ENCODE peak calls at places on chromosomes 13 and 19, in four cellular contexts. One of them, this sample, is unnamed.

GRCh38 chr13:38228322-38228721 is 121.3 kb upstream of the UFM1 start:
- DNase-seq in AML-193: no peak
- DNase-seq in neural progenitor cell: no peak
- DNase-seq in activated gamma-delta T cell: no peak
- DNase-seq in this sample: no peak

GRCh38 chr13:48144413-48145035 is 49.6 kb upstream of the MED4 start:
- DNase-seq in activated gamma-delta T cell: no peak
- DNase-seq in neural progenitor cell: no peak
- DNase-seq in AML-193: peak
- DNase-seq in this sample: no peak

GRCh38 chr19:50415661-50416033 is 3.1 kb upstream of the SPIB start:
- DNase-seq in activated gamma-delta T cell: no peak
- DNase-seq in neural progenitor cell: no peak
- DNase-seq in AML-193: no peak
- DNase-seq in this sample: no peak

GRCh38 chr19:7868671-7869452 is 5.3 kb downstream of the PRR36 start:
- DNase-seq in activated gamma-delta T cell: peak
- DNase-seq in AML-193: peak
- DNase-seq in neural progenitor cell: peak
- DNase-seq in this sample: peak

GRCh38 chr19:48997972-48998371 is 4.3 kb downstream of the RUVBL2 start:
- DNase-seq in activated gamma-delta T cell: no peak
- DNase-seq in AML-193: peak
- DNase-seq in neural progenitor cell: peak
- DNase-seq in this sample: peak

GRCh38 chr13:113275387-113275786 is 21.7 kb upstream of the LAMP1 start:
- DNase-seq in AML-193: peak
- DNase-seq in neural progenitor cell: peak
- DNase-seq in activated gamma-delta T cell: no peak
- DNase-seq in this sample: peak

GRCh38 chr13:25860862-25861261 is 191.0 kb downstream of the SHISA2 start:
- DNase-seq in AML-193: no peak
- DNase-seq in activated gamma-delta T cell: no peak
- DNase-seq in neural progenitor cell: no peak
- DNase-seq in this sample: no peak

GRCh38 chr19:6476896-6477431 is 4.6 kb downstream of the DENND1C start:
- DNase-seq in neural progenitor cell: peak
- DNase-seq in activated gamma-delta T cell: no peak
- DNase-seq in AML-193: no peak
- DNase-seq in this sample: no peak

GRCh38 chr13:97327521-97328221 is 105.5 kb downstream of the MBNL2 start:
- DNase-seq in AML-193: no peak
- DNase-seq in neural progenitor cell: no peak
- DNase-seq in activated gamma-delta T cell: no peak
- DNase-seq in this sample: no peak

GRCh38 chr13:99969934-99970760 is 1.4 kb downstream of the ZIC5 start:
- DNase-seq in activated gamma-delta T cell: peak
- DNase-seq in AML-193: no peak
- DNase-seq in neural progenitor cell: peak
- DNase-seq in this sample: peak

GRCh38 chr13:85772379-85772778 is 26.8 kb downstream of the SLITRK6 start:
- DNase-seq in activated gamma-delta T cell: no peak
- DNase-seq in neural progenitor cell: no peak
- DNase-seq in AML-193: no peak
- DNase-seq in this sample: no peak

GRCh38 chr19:54191671-54192453 is 754 bp downstream of the TSEN34 start:
- DNase-seq in neural progenitor cell: no peak
- DNase-seq in AML-193: no peak
- DNase-seq in activated gamma-delta T cell: no peak
- DNase-seq in this sample: no peak

GRCh38 chr13:34258646-34259386 is 440.9 kb downstream of the RFC3 start:
- DNase-seq in activated gamma-delta T cell: no peak
- DNase-seq in AML-193: no peak
- DNase-seq in neural progenitor cell: no peak
- DNase-seq in this sample: no peak

GRCh38 chr13:98927954-98928927 is 49.6 kb downstream of the DOCK9 start:
- DNase-seq in neural progenitor cell: no peak
- DNase-seq in AML-193: no peak
- DNase-seq in activated gamma-delta T cell: no peak
- DNase-seq in this sample: no peak

GRCh38 chr13:26698392-26699196 is 62.0 kb downstream of the GPR12 start:
- DNase-seq in activated gamma-delta T cell: no peak
- DNase-seq in neural progenitor cell: peak
- DNase-seq in AML-193: peak
- DNase-seq in this sample: peak

GRCh38 chr13:23889598-23890224 is 511 bp upstream of the MIPEP start:
- DNase-seq in neural progenitor cell: peak
- DNase-seq in AML-193: peak
- DNase-seq in activated gamma-delta T cell: no peak
- DNase-seq in this sample: no peak

GRCh38 chr19:50250450-50251136 is 47.2 kb downstream of the MYH14 start:
- DNase-seq in activated gamma-delta T cell: no peak
- DNase-seq in AML-193: no peak
- DNase-seq in neural progenitor cell: no peak
- DNase-seq in this sample: no peak

GRCh38 chr19:54654447-54655321 is 8.1 kb upstream of the LILRB4 start:
- DNase-seq in neural progenitor cell: no peak
- DNase-seq in activated gamma-delta T cell: no peak
- DNase-seq in AML-193: no peak
- DNase-seq in this sample: no peak

GRCh38 chr13:67063036-67063435 is 167.1 kb downstream of the PCDH9 start:
- DNase-seq in activated gamma-delta T cell: no peak
- DNase-seq in AML-193: no peak
- DNase-seq in neural progenitor cell: no peak
- DNase-seq in this sample: no peak

GRCh38 chr13:68078874-68079273 is 848.7 kb upstream of the PCDH9 start:
- DNase-seq in neural progenitor cell: no peak
- DNase-seq in AML-193: no peak
- DNase-seq in activated gamma-delta T cell: no peak
- DNase-seq in this sample: no peak

GRCh38 chr13:46572758-46573384 is 19.9 kb downstream of the LRCH1 start:
- DNase-seq in activated gamma-delta T cell: no peak
- DNase-seq in neural progenitor cell: no peak
- DNase-seq in AML-193: no peak
- DNase-seq in this sample: no peak

GRCh38 chr13:100597253-100597652 is 8.7 kb upstream of the GGACT start:
- DNase-seq in AML-193: no peak
- DNase-seq in neural progenitor cell: no peak
- DNase-seq in activated gamma-delta T cell: no peak
- DNase-seq in this sample: no peak

GRCh38 chr13:46489586-46490023 is 63.4 kb upstream of the LRCH1 start:
- DNase-seq in AML-193: no peak
- DNase-seq in activated gamma-delta T cell: no peak
- DNase-seq in neural progenitor cell: peak
- DNase-seq in this sample: no peak

GRCh38 chr13:39054112-39054511 is 15.9 kb downstream of the NHLRC3 start:
- DNase-seq in activated gamma-delta T cell: no peak
- DNase-seq in AML-193: no peak
- DNase-seq in neural progenitor cell: no peak
- DNase-seq in this sample: no peak

GRCh38 chr19:15285896-15286591 is 46.3 kb downstream of the BRD4 start:
- DNase-seq in AML-193: no peak
- DNase-seq in activated gamma-delta T cell: no peak
- DNase-seq in neural progenitor cell: peak
- DNase-seq in this sample: no peak

GRCh38 chr19:49590971-49591730 is at the start of gene PRR12:
- DNase-seq in AML-193: peak
- DNase-seq in activated gamma-delta T cell: peak
- DNase-seq in neural progenitor cell: peak
- DNase-seq in this sample: peak

GRCh38 chr13:79405501-79405830 is 589 bp downstream of the RBM26 start:
- DNase-seq in neural progenitor cell: no peak
- DNase-seq in AML-193: no peak
- DNase-seq in activated gamma-delta T cell: no peak
- DNase-seq in this sample: peak

GRCh38 chr13:95564948-95565347 is 12.4 kb downstream of the CLDN10 start:
- DNase-seq in neural progenitor cell: no peak
- DNase-seq in AML-193: peak
- DNase-seq in activated gamma-delta T cell: no peak
- DNase-seq in this sample: no peak

GRCh38 chr19:29840066-29840950 is 28.5 kb downstream of the CCNE1 start:
- DNase-seq in AML-193: no peak
- DNase-seq in neural progenitor cell: no peak
- DNase-seq in activated gamma-delta T cell: no peak
- DNase-seq in this sample: no peak

GRCh38 chr13:80083516-80084085 is 257.3 kb downstream of the SPRY2 start:
- DNase-seq in activated gamma-delta T cell: no peak
- DNase-seq in AML-193: no peak
- DNase-seq in neural progenitor cell: no peak
- DNase-seq in this sample: no peak

GRCh38 chr13:50400930-50401553 is 385.8 kb downstream of the KCNRG start:
- DNase-seq in neural progenitor cell: no peak
- DNase-seq in AML-193: no peak
- DNase-seq in activated gamma-delta T cell: no peak
- DNase-seq in this sample: no peak